ENCODE peak calls at places on chromosomes 2 and 18, in four cellular contexts. C is OCI-LY7, U is OCI-M1, P is ovary. S is an unnamed sample.

GRCh38 chr2:54482725-54483124 is 26.6 kb downstream of the SPTBN1 start:
- DNase-seq in C (no peak), U (no peak), P (no peak), S (no peak)

GRCh38 chr2:11571170-11571569 is 37.3 kb downstream of the GREB1 start:
- DNase-seq in C (no peak), U (no peak), P (peak; percentile 36), S (no peak)

GRCh38 chr2:71856709-71857525 is 290.7 kb downstream of the CYP26B1 start:
- DNase-seq in C (no peak), U (no peak), P (no peak), S (no peak)

GRCh38 chr2:74548919-74549684 is 4.6 kb downstream of the LOXL3 start:
- DNase-seq in C (no peak), U (peak; percentile 64), P (peak; percentile 75), S (peak; percentile 16)

GRCh38 chr18:22964722-22965121 is 31.6 kb downstream of the RBBP8 start:
- DNase-seq in C (no peak), U (no peak), P (no peak), S (no peak)

GRCh38 chr2:178796079-178796677 is 11.0 kb downstream of the TTN start:
- DNase-seq in C (peak; percentile 41), U (peak; percentile 70), P (no peak), S (peak; percentile 1)

GRCh38 chr18:31197676-31198075 is 35.0 kb upstream of the DSC1 start:
- DNase-seq in C (no peak), U (no peak), P (no peak), S (no peak)

GRCh38 chr2:36553690-36554089 is 44.3 kb downstream of the FEZ2 start:
- DNase-seq in C (no peak), U (no peak), P (no peak), S (peak; percentile 91)

GRCh38 chr2:17558053-17558452 is 17.6 kb downstream of the VSNL1 start:
- DNase-seq in C (no peak), U (no peak), P (no peak), S (no peak)

GRCh38 chr18:59624384-59624760 is 72.9 kb downstream of the CCBE1 start:
- DNase-seq in C (no peak), U (no peak), P (no peak), S (no peak)

S was measured in MV-4-11.